ENCODE peak calls at places on chromosomes 16 and 17, in eight cellular contexts. One of them, this sample, is unnamed.

GRCh38 chr17:73696251-73696650 is 52.0 kb upstream of the SDK2 start:
- DNase-seq in mesendoderm: no peak
- DNase-seq in IMR-90: no peak
- DNase-seq in neuronal stem cell: no peak
- DNase-seq in HCT116: no peak
- DNase-seq in HepG2: no peak
- DNase-seq in PC-3: no peak
- DNase-seq in fibroblast of lung: no peak
- DNase-seq in this sample: no peak

GRCh38 chr17:4420692-4421131 is 13.0 kb upstream of the SPNS3 start:
- DNase-seq in IMR-90: peak
- DNase-seq in neuronal stem cell: peak
- DNase-seq in HCT116: peak
- DNase-seq in HepG2: peak
- DNase-seq in mesendoderm: peak
- DNase-seq in fibroblast of lung: peak
- DNase-seq in PC-3: peak
- DNase-seq in this sample: peak

GRCh38 chr17:2003525-2003924 is 21.6 kb downstream of the RTN4RL1 start:
- DNase-seq in fibroblast of lung: no peak
- DNase-seq in HCT116: no peak
- DNase-seq in IMR-90: no peak
- DNase-seq in mesendoderm: no peak
- DNase-seq in PC-3: no peak
- DNase-seq in neuronal stem cell: no peak
- DNase-seq in HepG2: no peak
- DNase-seq in this sample: no peak

GRCh38 chr16:50530277-50531236 is 17.6 kb upstream of the NKD1 start:
- DNase-seq in neuronal stem cell: no peak
- DNase-seq in HCT116: no peak
- DNase-seq in HepG2: peak
- DNase-seq in fibroblast of lung: no peak
- DNase-seq in IMR-90: no peak
- DNase-seq in mesendoderm: no peak
- DNase-seq in PC-3: peak
- DNase-seq in this sample: no peak

GRCh38 chr16:81261049-81261648 is 22.7 kb downstream of the BCO1 start:
- DNase-seq in PC-3: peak
- DNase-seq in IMR-90: no peak
- DNase-seq in neuronal stem cell: no peak
- DNase-seq in HCT116: peak
- DNase-seq in HepG2: peak
- DNase-seq in fibroblast of lung: no peak
- DNase-seq in mesendoderm: peak
- DNase-seq in this sample: no peak

GRCh38 chr16:57528499-57529323 is 7.7 kb downstream of the CCDC102A start:
- DNase-seq in HCT116: no peak
- DNase-seq in IMR-90: no peak
- DNase-seq in fibroblast of lung: no peak
- DNase-seq in mesendoderm: peak
- DNase-seq in neuronal stem cell: no peak
- DNase-seq in HepG2: no peak
- DNase-seq in PC-3: no peak
- DNase-seq in this sample: no peak

GRCh38 chr17:17140590-17140980 is 65.5 kb downstream of the PLD6 start:
- DNase-seq in IMR-90: peak
- DNase-seq in neuronal stem cell: no peak
- DNase-seq in HCT116: no peak
- DNase-seq in HepG2: no peak
- DNase-seq in fibroblast of lung: peak
- DNase-seq in PC-3: peak
- DNase-seq in mesendoderm: peak
- DNase-seq in this sample: peak

GRCh38 chr17:34797724-34798123 is 163.5 kb downstream of the CCT6B start:
- DNase-seq in neuronal stem cell: peak
- DNase-seq in HCT116: no peak
- DNase-seq in fibroblast of lung: peak
- DNase-seq in IMR-90: peak
- DNase-seq in HepG2: peak
- DNase-seq in mesendoderm: peak
- DNase-seq in PC-3: peak
- DNase-seq in this sample: no peak

GRCh38 chr16:11079657-11080187 is 135.4 kb downstream of the CLEC16A start:
- DNase-seq in PC-3: peak
- DNase-seq in HepG2: no peak
- DNase-seq in mesendoderm: no peak
- DNase-seq in fibroblast of lung: peak
- DNase-seq in neuronal stem cell: no peak
- DNase-seq in HCT116: no peak
- DNase-seq in IMR-90: peak
- DNase-seq in this sample: peak

GRCh38 chr17:50872710-50873424 is 6.7 kb upstream of the TOB1 start:
- DNase-seq in HCT116: no peak
- DNase-seq in neuronal stem cell: no peak
- DNase-seq in PC-3: no peak
- DNase-seq in HepG2: no peak
- DNase-seq in IMR-90: peak
- DNase-seq in fibroblast of lung: peak
- DNase-seq in mesendoderm: no peak
- DNase-seq in this sample: peak

GRCh38 chr17:13153036-13153435 is 135.2 kb upstream of the ELAC2 start:
- DNase-seq in PC-3: no peak
- DNase-seq in IMR-90: peak
- DNase-seq in mesendoderm: no peak
- DNase-seq in HepG2: no peak
- DNase-seq in neuronal stem cell: no peak
- DNase-seq in HCT116: no peak
- DNase-seq in fibroblast of lung: no peak
- DNase-seq in this sample: peak

GRCh38 chr17:28481081-28481571 is 7.7 kb downstream of the SLC13A2 start:
- DNase-seq in mesendoderm: no peak
- DNase-seq in HepG2: no peak
- DNase-seq in PC-3: no peak
- DNase-seq in fibroblast of lung: no peak
- DNase-seq in IMR-90: no peak
- DNase-seq in HCT116: no peak
- DNase-seq in neuronal stem cell: no peak
- DNase-seq in this sample: no peak

GRCh38 chr16:65572156-65572555 is 450.3 kb upstream of the CDH11 start:
- DNase-seq in fibroblast of lung: peak
- DNase-seq in HepG2: no peak
- DNase-seq in neuronal stem cell: no peak
- DNase-seq in PC-3: peak
- DNase-seq in IMR-90: peak
- DNase-seq in mesendoderm: no peak
- DNase-seq in HCT116: no peak
- DNase-seq in this sample: peak

GRCh38 chr16:88809068-88809675 is 2.6 kb downstream of the APRT start:
- DNase-seq in neuronal stem cell: no peak
- DNase-seq in PC-3: peak
- DNase-seq in HCT116: no peak
- DNase-seq in fibroblast of lung: no peak
- DNase-seq in HepG2: no peak
- DNase-seq in IMR-90: no peak
- DNase-seq in mesendoderm: no peak
- DNase-seq in this sample: no peak

GRCh38 chr17:36907407-36907806 is 29.9 kb upstream of the LHX1 start:
- DNase-seq in fibroblast of lung: no peak
- DNase-seq in mesendoderm: no peak
- DNase-seq in IMR-90: no peak
- DNase-seq in HCT116: no peak
- DNase-seq in neuronal stem cell: no peak
- DNase-seq in HepG2: no peak
- DNase-seq in PC-3: no peak
- DNase-seq in this sample: no peak

GRCh38 chr16:79899316-79900110 is 299.0 kb upstream of the MAF start:
- DNase-seq in mesendoderm: no peak
- DNase-seq in fibroblast of lung: no peak
- DNase-seq in HCT116: no peak
- DNase-seq in PC-3: no peak
- DNase-seq in IMR-90: no peak
- DNase-seq in neuronal stem cell: no peak
- DNase-seq in HepG2: no peak
- DNase-seq in this sample: no peak

GRCh38 chr16:3672571-3673041 is 18.1 kb downstream of the DNASE1 start:
- DNase-seq in PC-3: no peak
- DNase-seq in mesendoderm: no peak
- DNase-seq in fibroblast of lung: no peak
- DNase-seq in HCT116: no peak
- DNase-seq in neuronal stem cell: no peak
- DNase-seq in HepG2: no peak
- DNase-seq in IMR-90: no peak
- DNase-seq in this sample: no peak

GRCh38 chr17:57685499-57686132 is 59.5 kb downstream of the CCDC182 start:
- DNase-seq in IMR-90: no peak
- DNase-seq in HepG2: no peak
- DNase-seq in mesendoderm: no peak
- DNase-seq in fibroblast of lung: no peak
- DNase-seq in PC-3: peak
- DNase-seq in HCT116: no peak
- DNase-seq in neuronal stem cell: no peak
- DNase-seq in this sample: no peak

GRCh38 chr16:16120044-16120381 is 103.3 kb downstream of the ABCC6 start:
- DNase-seq in neuronal stem cell: no peak
- DNase-seq in mesendoderm: no peak
- DNase-seq in HCT116: no peak
- DNase-seq in fibroblast of lung: no peak
- DNase-seq in IMR-90: no peak
- DNase-seq in HepG2: no peak
- DNase-seq in PC-3: no peak
- DNase-seq in this sample: no peak

GRCh38 chr17:72119963-72120877 is 600 bp upstream of the SOX9 start:
- DNase-seq in mesendoderm: peak
- DNase-seq in fibroblast of lung: peak
- DNase-seq in neuronal stem cell: no peak
- DNase-seq in IMR-90: peak
- DNase-seq in PC-3: peak
- DNase-seq in HepG2: peak
- DNase-seq in HCT116: peak
- DNase-seq in this sample: peak

GRCh38 chr16:27929818-27930217 is 133.7 kb downstream of the GSG1L start:
- DNase-seq in IMR-90: no peak
- DNase-seq in HCT116: no peak
- DNase-seq in PC-3: no peak
- DNase-seq in fibroblast of lung: no peak
- DNase-seq in neuronal stem cell: no peak
- DNase-seq in mesendoderm: no peak
- DNase-seq in HepG2: no peak
- DNase-seq in this sample: no peak

GRCh38 chr16:4232541-4233386 is 9.1 kb downstream of the SRL start:
- DNase-seq in HCT116: no peak
- DNase-seq in HepG2: no peak
- DNase-seq in mesendoderm: no peak
- DNase-seq in fibroblast of lung: no peak
- DNase-seq in neuronal stem cell: no peak
- DNase-seq in IMR-90: no peak
- DNase-seq in PC-3: no peak
- DNase-seq in this sample: no peak

GRCh38 chr16:74492976-74493375 is 71.7 kb upstream of the CLEC18B start:
- DNase-seq in PC-3: no peak
- DNase-seq in mesendoderm: no peak
- DNase-seq in fibroblast of lung: no peak
- DNase-seq in HCT116: no peak
- DNase-seq in IMR-90: no peak
- DNase-seq in HepG2: no peak
- DNase-seq in neuronal stem cell: no peak
- DNase-seq in this sample: no peak
- H3K9ac ChIP-seq in PC-3: no peak
- H3K9ac ChIP-seq in mesendoderm: no peak
- H3K9ac ChIP-seq in fibroblast of lung: no peak
- H3K9ac ChIP-seq in HCT116: no peak
- H3K9ac ChIP-seq in IMR-90: no peak
- H3K9ac ChIP-seq in HepG2: no peak
- H3K9ac ChIP-seq in neuronal stem cell: no peak
- H3K9ac ChIP-seq in this sample: no peak

DNA sequence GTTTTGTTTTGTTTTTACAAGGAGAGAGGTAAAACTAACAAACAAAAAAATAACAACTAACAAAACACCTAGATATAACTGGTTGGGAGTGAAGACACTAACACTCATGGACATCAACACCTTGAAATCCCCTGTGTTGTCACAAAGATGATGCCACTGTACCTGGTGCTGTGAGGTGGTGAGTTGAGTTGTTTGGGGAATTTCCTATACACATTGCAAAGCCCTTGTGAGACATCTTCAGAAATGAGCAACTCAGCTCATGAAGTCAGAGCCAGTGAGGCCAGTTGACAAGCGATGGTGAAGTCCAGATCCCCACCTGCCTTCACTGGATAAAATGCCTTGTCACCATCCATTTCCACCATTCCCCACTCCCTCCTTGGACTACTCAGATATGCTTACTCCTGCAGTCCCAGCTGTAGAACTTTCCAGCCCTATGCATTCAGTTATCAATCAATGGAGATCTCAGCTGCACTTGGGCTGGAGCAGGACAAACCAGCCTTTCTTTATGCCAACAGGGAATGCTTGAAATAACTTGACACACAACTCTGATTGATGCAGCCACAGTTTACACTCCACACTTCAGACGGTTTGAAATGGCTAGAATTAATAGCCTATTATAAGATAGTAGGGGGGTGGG is 22.1 kb downstream of the ANKFN1 start:
- DNase-seq in HepG2: no peak
- DNase-seq in neuronal stem cell: no peak
- DNase-seq in IMR-90: no peak
- DNase-seq in PC-3: no peak
- DNase-seq in HCT116: no peak
- DNase-seq in fibroblast of lung: no peak
- DNase-seq in mesendoderm: no peak
- DNase-seq in this sample: no peak
- H3K9ac ChIP-seq in HepG2: no peak
- H3K9ac ChIP-seq in neuronal stem cell: no peak
- H3K9ac ChIP-seq in IMR-90: no peak
- H3K9ac ChIP-seq in PC-3: no peak
- H3K9ac ChIP-seq in HCT116: no peak
- H3K9ac ChIP-seq in fibroblast of lung: no peak
- H3K9ac ChIP-seq in mesendoderm: no peak
- H3K9ac ChIP-seq in this sample: no peak

DNA sequence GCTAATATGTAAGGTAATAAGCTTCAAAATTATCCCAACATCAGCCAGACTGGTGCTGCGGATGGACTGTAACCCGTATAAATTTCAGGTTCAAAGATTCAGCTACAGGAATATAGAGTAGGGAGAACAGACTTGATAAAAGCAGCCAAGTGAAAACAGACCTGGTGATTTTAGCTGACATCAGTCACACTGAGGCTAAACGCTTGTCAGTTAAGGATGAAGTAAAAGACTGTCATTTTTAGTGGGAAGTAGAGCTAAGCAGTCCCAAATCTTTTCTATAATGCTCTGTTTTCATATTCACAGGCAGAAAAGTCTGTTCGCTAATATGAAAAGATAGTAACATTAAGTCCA is 35.4 kb downstream of the CMTM4 start:
- DNase-seq in HepG2: no peak
- DNase-seq in HCT116: no peak
- DNase-seq in fibroblast of lung: no peak
- DNase-seq in neuronal stem cell: no peak
- DNase-seq in mesendoderm: no peak
- DNase-seq in PC-3: no peak
- DNase-seq in IMR-90: no peak
- DNase-seq in this sample: no peak
- H3K9ac ChIP-seq in HepG2: peak
- H3K9ac ChIP-seq in HCT116: no peak
- H3K9ac ChIP-seq in fibroblast of lung: no peak
- H3K9ac ChIP-seq in neuronal stem cell: no peak
- H3K9ac ChIP-seq in mesendoderm: no peak
- H3K9ac ChIP-seq in PC-3: no peak
- H3K9ac ChIP-seq in IMR-90: no peak
- H3K9ac ChIP-seq in this sample: peak

GRCh38 chr17:80034654-80034976 is 1.1 kb downstream of the TBC1D16 start:
- DNase-seq in HepG2: no peak
- DNase-seq in HCT116: no peak
- DNase-seq in neuronal stem cell: no peak
- DNase-seq in IMR-90: no peak
- DNase-seq in fibroblast of lung: no peak
- DNase-seq in mesendoderm: no peak
- DNase-seq in PC-3: no peak
- DNase-seq in this sample: no peak
- H3K9ac ChIP-seq in HepG2: peak
- H3K9ac ChIP-seq in HCT116: peak
- H3K9ac ChIP-seq in neuronal stem cell: no peak
- H3K9ac ChIP-seq in IMR-90: peak
- H3K9ac ChIP-seq in fibroblast of lung: no peak
- H3K9ac ChIP-seq in mesendoderm: peak
- H3K9ac ChIP-seq in PC-3: peak
- H3K9ac ChIP-seq in this sample: peak

This sample was measured in astrocyte.